ENCODE peak calls at places on chromosomes 6 and 20, in ten cellular contexts. One of them, this sample, is unnamed.

GRCh38 chr6:3825851-3826581 is 23.2 kb upstream of the FAM50B start:
- DNase-seq in caudate nucleus: peak; percentile 51
- DNase-seq in right lobe of liver: peak; percentile 87
- DNase-seq in M059J: peak; percentile 100
- DNase-seq in activated naive CD4-positive, alpha-beta T cell treated with Interleukin-2 at 50 U/mL for 16 hours: no peak
- DNase-seq in left ventricle myocardium inferior: peak; percentile 86
- DNase-seq in IMR-90: peak; percentile 97
- DNase-seq in HT-29: peak; percentile 93
- DNase-seq in activated CD4-positive, alpha-beta T cell treated with anti-CD3 and anti-CD28 coated beads for 1 hour: no peak
- DNase-seq in H1: no peak
- DNase-seq in this sample: peak; percentile 96

GRCh38 chr20:38806855-38807655 is 1.6 kb downstream of the PPP1R16B start:
- DNase-seq in M059J: no peak
- DNase-seq in right lobe of liver: no peak
- DNase-seq in H1: peak; percentile 64
- DNase-seq in left ventricle myocardium inferior: no peak
- DNase-seq in activated CD4-positive, alpha-beta T cell treated with anti-CD3 and anti-CD28 coated beads for 1 hour: no peak
- DNase-seq in caudate nucleus: peak; percentile 65
- DNase-seq in IMR-90: no peak
- DNase-seq in activated naive CD4-positive, alpha-beta T cell treated with Interleukin-2 at 50 U/mL for 16 hours: peak; percentile 44
- DNase-seq in HT-29: no peak
- DNase-seq in this sample: no peak

GRCh38 chr20:31580706-31581105 is 24.4 kb upstream of the ID1 start:
- DNase-seq in caudate nucleus: no peak
- DNase-seq in HT-29: no peak
- DNase-seq in activated CD4-positive, alpha-beta T cell treated with anti-CD3 and anti-CD28 coated beads for 1 hour: no peak
- DNase-seq in right lobe of liver: no peak
- DNase-seq in left ventricle myocardium inferior: no peak
- DNase-seq in activated naive CD4-positive, alpha-beta T cell treated with Interleukin-2 at 50 U/mL for 16 hours: no peak
- DNase-seq in IMR-90: no peak
- DNase-seq in M059J: no peak
- DNase-seq in H1: no peak
- DNase-seq in this sample: no peak

GRCh38 chr20:37310951-37311350 is 21.5 kb downstream of the MANBAL start:
- DNase-seq in HT-29: no peak
- DNase-seq in activated naive CD4-positive, alpha-beta T cell treated with Interleukin-2 at 50 U/mL for 16 hours: no peak
- DNase-seq in H1: no peak
- DNase-seq in M059J: no peak
- DNase-seq in caudate nucleus: no peak
- DNase-seq in right lobe of liver: no peak
- DNase-seq in IMR-90: no peak
- DNase-seq in left ventricle myocardium inferior: no peak
- DNase-seq in activated CD4-positive, alpha-beta T cell treated with anti-CD3 and anti-CD28 coated beads for 1 hour: no peak
- DNase-seq in this sample: no peak

GRCh38 chr6:121932071-121933009 is 467.1 kb upstream of the HSF2 start:
- DNase-seq in H1: peak; percentile 49
- DNase-seq in M059J: peak; percentile 90
- DNase-seq in HT-29: peak; percentile 84
- DNase-seq in activated CD4-positive, alpha-beta T cell treated with anti-CD3 and anti-CD28 coated beads for 1 hour: no peak
- DNase-seq in activated naive CD4-positive, alpha-beta T cell treated with Interleukin-2 at 50 U/mL for 16 hours: no peak
- DNase-seq in caudate nucleus: no peak
- DNase-seq in IMR-90: peak; percentile 95
- DNase-seq in left ventricle myocardium inferior: peak; percentile 28
- DNase-seq in right lobe of liver: no peak
- DNase-seq in this sample: peak; percentile 91

GRCh38 chr20:63850689-63851547 is 10.4 kb upstream of the ABHD16B start:
- DNase-seq in activated naive CD4-positive, alpha-beta T cell treated with Interleukin-2 at 50 U/mL for 16 hours: peak; percentile 68
- DNase-seq in HT-29: no peak
- DNase-seq in right lobe of liver: no peak
- DNase-seq in left ventricle myocardium inferior: no peak
- DNase-seq in activated CD4-positive, alpha-beta T cell treated with anti-CD3 and anti-CD28 coated beads for 1 hour: no peak
- DNase-seq in M059J: no peak
- DNase-seq in IMR-90: no peak
- DNase-seq in caudate nucleus: no peak
- DNase-seq in H1: no peak
- DNase-seq in this sample: no peak

GRCh38 chr6:53646606-53647005 is 18.9 kb downstream of the KLHL31 start:
- DNase-seq in caudate nucleus: no peak
- DNase-seq in activated CD4-positive, alpha-beta T cell treated with anti-CD3 and anti-CD28 coated beads for 1 hour: no peak
- DNase-seq in HT-29: no peak
- DNase-seq in right lobe of liver: no peak
- DNase-seq in activated naive CD4-positive, alpha-beta T cell treated with Interleukin-2 at 50 U/mL for 16 hours: no peak
- DNase-seq in left ventricle myocardium inferior: no peak
- DNase-seq in H1: no peak
- DNase-seq in M059J: no peak
- DNase-seq in IMR-90: no peak
- DNase-seq in this sample: no peak

GRCh38 chr20:56702931-56703840 is 74.1 kb downstream of the TFAP2C start:
- DNase-seq in right lobe of liver: no peak
- DNase-seq in activated CD4-positive, alpha-beta T cell treated with anti-CD3 and anti-CD28 coated beads for 1 hour: no peak
- DNase-seq in M059J: no peak
- DNase-seq in IMR-90: no peak
- DNase-seq in H1: no peak
- DNase-seq in activated naive CD4-positive, alpha-beta T cell treated with Interleukin-2 at 50 U/mL for 16 hours: no peak
- DNase-seq in left ventricle myocardium inferior: no peak
- DNase-seq in caudate nucleus: no peak
- DNase-seq in HT-29: no peak
- DNase-seq in this sample: no peak

GRCh38 chr6:98946266-98946817 is 1.4 kb downstream of the FBXL4 start:
- DNase-seq in left ventricle myocardium inferior: no peak
- DNase-seq in M059J: no peak
- DNase-seq in IMR-90: no peak
- DNase-seq in right lobe of liver: no peak
- DNase-seq in activated CD4-positive, alpha-beta T cell treated with anti-CD3 and anti-CD28 coated beads for 1 hour: no peak
- DNase-seq in H1: no peak
- DNase-seq in activated naive CD4-positive, alpha-beta T cell treated with Interleukin-2 at 50 U/mL for 16 hours: no peak
- DNase-seq in HT-29: no peak
- DNase-seq in caudate nucleus: no peak
- DNase-seq in this sample: no peak

GRCh38 chr20:62602550-62602949 is 39.8 kb upstream of the SLCO4A1 start:
- DNase-seq in HT-29: peak; percentile 62
- DNase-seq in caudate nucleus: no peak
- DNase-seq in right lobe of liver: peak; percentile 65
- DNase-seq in H1: no peak
- DNase-seq in activated naive CD4-positive, alpha-beta T cell treated with Interleukin-2 at 50 U/mL for 16 hours: peak; percentile 36
- DNase-seq in activated CD4-positive, alpha-beta T cell treated with anti-CD3 and anti-CD28 coated beads for 1 hour: no peak
- DNase-seq in IMR-90: no peak
- DNase-seq in M059J: peak; percentile 77
- DNase-seq in left ventricle myocardium inferior: peak; percentile 50
- DNase-seq in this sample: no peak

GRCh38 chr6:166435574-166435973 is 52.8 kb upstream of the MPC1 start:
- DNase-seq in activated CD4-positive, alpha-beta T cell treated with anti-CD3 and anti-CD28 coated beads for 1 hour: no peak
- DNase-seq in caudate nucleus: no peak
- DNase-seq in M059J: no peak
- DNase-seq in H1: no peak
- DNase-seq in activated naive CD4-positive, alpha-beta T cell treated with Interleukin-2 at 50 U/mL for 16 hours: peak; percentile 33
- DNase-seq in IMR-90: no peak
- DNase-seq in left ventricle myocardium inferior: peak; percentile 43
- DNase-seq in HT-29: no peak
- DNase-seq in right lobe of liver: no peak
- DNase-seq in this sample: no peak

GRCh38 chr6:7673063-7673536 is 52.8 kb upstream of the BMP6 start:
- DNase-seq in M059J: peak; percentile 43
- DNase-seq in IMR-90: peak; percentile 5
- DNase-seq in caudate nucleus: no peak
- DNase-seq in H1: peak; percentile 74
- DNase-seq in HT-29: peak; percentile 32
- DNase-seq in activated naive CD4-positive, alpha-beta T cell treated with Interleukin-2 at 50 U/mL for 16 hours: no peak
- DNase-seq in left ventricle myocardium inferior: peak; percentile 36
- DNase-seq in activated CD4-positive, alpha-beta T cell treated with anti-CD3 and anti-CD28 coated beads for 1 hour: no peak
- DNase-seq in right lobe of liver: peak; percentile 32
- DNase-seq in this sample: peak; percentile 71

GRCh38 chr6:107806675-107807074 is 17.4 kb downstream of the SCML4 start:
- DNase-seq in M059J: no peak
- DNase-seq in activated CD4-positive, alpha-beta T cell treated with anti-CD3 and anti-CD28 coated beads for 1 hour: no peak
- DNase-seq in H1: peak; percentile 19
- DNase-seq in IMR-90: no peak
- DNase-seq in left ventricle myocardium inferior: no peak
- DNase-seq in activated naive CD4-positive, alpha-beta T cell treated with Interleukin-2 at 50 U/mL for 16 hours: no peak
- DNase-seq in right lobe of liver: peak; percentile 41
- DNase-seq in HT-29: no peak
- DNase-seq in caudate nucleus: no peak
- DNase-seq in this sample: no peak

GRCh38 chr6:86856937-86857563 is 80.3 kb upstream of the HTR1E start:
- DNase-seq in H1: peak; percentile 56
- DNase-seq in activated CD4-positive, alpha-beta T cell treated with anti-CD3 and anti-CD28 coated beads for 1 hour: no peak
- DNase-seq in M059J: peak; percentile 14
- DNase-seq in caudate nucleus: peak; percentile 79
- DNase-seq in activated naive CD4-positive, alpha-beta T cell treated with Interleukin-2 at 50 U/mL for 16 hours: peak; percentile 3
- DNase-seq in HT-29: peak; percentile 71
- DNase-seq in left ventricle myocardium inferior: no peak
- DNase-seq in right lobe of liver: no peak
- DNase-seq in IMR-90: peak; percentile 28
- DNase-seq in this sample: peak; percentile 2

GRCh38 chr20:33947709-33948295 is 45.9 kb upstream of the RALY start:
- DNase-seq in M059J: peak; percentile 54
- DNase-seq in activated CD4-positive, alpha-beta T cell treated with anti-CD3 and anti-CD28 coated beads for 1 hour: no peak
- DNase-seq in IMR-90: peak; percentile 27
- DNase-seq in activated naive CD4-positive, alpha-beta T cell treated with Interleukin-2 at 50 U/mL for 16 hours: peak; percentile 29
- DNase-seq in HT-29: peak; percentile 89
- DNase-seq in right lobe of liver: no peak
- DNase-seq in caudate nucleus: no peak
- DNase-seq in H1: peak; percentile 82
- DNase-seq in left ventricle myocardium inferior: no peak
- DNase-seq in this sample: no peak

GRCh38 chr6:79230149-79230548 is 4.3 kb downstream of the HMGN3 start:
- DNase-seq in H1: no peak
- DNase-seq in activated CD4-positive, alpha-beta T cell treated with anti-CD3 and anti-CD28 coated beads for 1 hour: no peak
- DNase-seq in HT-29: no peak
- DNase-seq in right lobe of liver: no peak
- DNase-seq in caudate nucleus: no peak
- DNase-seq in M059J: no peak
- DNase-seq in activated naive CD4-positive, alpha-beta T cell treated with Interleukin-2 at 50 U/mL for 16 hours: no peak
- DNase-seq in left ventricle myocardium inferior: no peak
- DNase-seq in IMR-90: no peak
- DNase-seq in this sample: no peak

GRCh38 chr6:36402481-36402880 is 15.0 kb upstream of the ETV7 start:
- DNase-seq in right lobe of liver: no peak
- DNase-seq in activated naive CD4-positive, alpha-beta T cell treated with Interleukin-2 at 50 U/mL for 16 hours: no peak
- DNase-seq in IMR-90: peak; percentile 5
- DNase-seq in left ventricle myocardium inferior: no peak
- DNase-seq in HT-29: no peak
- DNase-seq in M059J: no peak
- DNase-seq in H1: no peak
- DNase-seq in caudate nucleus: no peak
- DNase-seq in activated CD4-positive, alpha-beta T cell treated with anti-CD3 and anti-CD28 coated beads for 1 hour: no peak
- DNase-seq in this sample: no peak

GRCh38 chr6:26027491-26028211 is 59.6 kb upstream of the HFE start:
- DNase-seq in M059J: peak; percentile 45
- DNase-seq in right lobe of liver: no peak
- DNase-seq in caudate nucleus: no peak
- DNase-seq in HT-29: no peak
- DNase-seq in left ventricle myocardium inferior: no peak
- DNase-seq in activated naive CD4-positive, alpha-beta T cell treated with Interleukin-2 at 50 U/mL for 16 hours: no peak
- DNase-seq in activated CD4-positive, alpha-beta T cell treated with anti-CD3 and anti-CD28 coated beads for 1 hour: no peak
- DNase-seq in H1: no peak
- DNase-seq in IMR-90: no peak
- DNase-seq in this sample: no peak

GRCh38 chr6:63816979-63817436 is 181.4 kb downstream of the PHF3 start:
- DNase-seq in M059J: peak; percentile 37
- DNase-seq in activated naive CD4-positive, alpha-beta T cell treated with Interleukin-2 at 50 U/mL for 16 hours: no peak
- DNase-seq in left ventricle myocardium inferior: no peak
- DNase-seq in right lobe of liver: no peak
- DNase-seq in caudate nucleus: no peak
- DNase-seq in H1: no peak
- DNase-seq in activated CD4-positive, alpha-beta T cell treated with anti-CD3 and anti-CD28 coated beads for 1 hour: no peak
- DNase-seq in IMR-90: peak; percentile 27
- DNase-seq in HT-29: peak; percentile 8
- DNase-seq in this sample: peak; percentile 20

GRCh38 chr6:153328194-153328593 is 197.1 kb upstream of the RGS17 start:
- DNase-seq in H1: no peak
- DNase-seq in left ventricle myocardium inferior: no peak
- DNase-seq in right lobe of liver: no peak
- DNase-seq in activated naive CD4-positive, alpha-beta T cell treated with Interleukin-2 at 50 U/mL for 16 hours: no peak
- DNase-seq in IMR-90: no peak
- DNase-seq in caudate nucleus: no peak
- DNase-seq in HT-29: peak; percentile 64
- DNase-seq in activated CD4-positive, alpha-beta T cell treated with anti-CD3 and anti-CD28 coated beads for 1 hour: no peak
- DNase-seq in M059J: peak; percentile 20
- DNase-seq in this sample: no peak

GRCh38 chr6:42175860-42176259 is 2.7 kb downstream of the GUCA1A start:
- DNase-seq in HT-29: peak; percentile 14
- DNase-seq in left ventricle myocardium inferior: no peak
- DNase-seq in M059J: no peak
- DNase-seq in right lobe of liver: no peak
- DNase-seq in H1: no peak
- DNase-seq in activated naive CD4-positive, alpha-beta T cell treated with Interleukin-2 at 50 U/mL for 16 hours: no peak
- DNase-seq in IMR-90: no peak
- DNase-seq in caudate nucleus: no peak
- DNase-seq in activated CD4-positive, alpha-beta T cell treated with anti-CD3 and anti-CD28 coated beads for 1 hour: no peak
- DNase-seq in this sample: no peak

GRCh38 chr20:373171-373890 is 7.2 kb upstream of the TRIB3 start:
- DNase-seq in activated CD4-positive, alpha-beta T cell treated with anti-CD3 and anti-CD28 coated beads for 1 hour: no peak
- DNase-seq in caudate nucleus: no peak
- DNase-seq in IMR-90: peak; percentile 92
- DNase-seq in HT-29: no peak
- DNase-seq in right lobe of liver: peak; percentile 56
- DNase-seq in H1: no peak
- DNase-seq in left ventricle myocardium inferior: no peak
- DNase-seq in activated naive CD4-positive, alpha-beta T cell treated with Interleukin-2 at 50 U/mL for 16 hours: no peak
- DNase-seq in M059J: peak; percentile 90
- DNase-seq in this sample: peak; percentile 64

GRCh38 chr20:25573288-25574251 is 11.8 kb downstream of the NINL start:
- DNase-seq in M059J: peak; percentile 25
- DNase-seq in right lobe of liver: no peak
- DNase-seq in IMR-90: peak; percentile 87
- DNase-seq in activated naive CD4-positive, alpha-beta T cell treated with Interleukin-2 at 50 U/mL for 16 hours: no peak
- DNase-seq in caudate nucleus: no peak
- DNase-seq in left ventricle myocardium inferior: no peak
- DNase-seq in H1: no peak
- DNase-seq in HT-29: no peak
- DNase-seq in activated CD4-positive, alpha-beta T cell treated with anti-CD3 and anti-CD28 coated beads for 1 hour: no peak
- DNase-seq in this sample: no peak

GRCh38 chr6:33288942-33289783 is at the start of the genes PFDN6 and WDR46:
- DNase-seq in activated CD4-positive, alpha-beta T cell treated with anti-CD3 and anti-CD28 coated beads for 1 hour: peak; percentile 68
- DNase-seq in right lobe of liver: peak; percentile 71
- DNase-seq in caudate nucleus: peak; percentile 95
- DNase-seq in M059J: peak; percentile 96
- DNase-seq in activated naive CD4-positive, alpha-beta T cell treated with Interleukin-2 at 50 U/mL for 16 hours: peak; percentile 86
- DNase-seq in left ventricle myocardium inferior: peak; percentile 74
- DNase-seq in HT-29: peak; percentile 89
- DNase-seq in IMR-90: peak; percentile 88
- DNase-seq in H1: peak; percentile 84
- DNase-seq in this sample: peak; percentile 95

GRCh38 chr6:111417946-111418345 is 65.1 kb downstream of the REV3L start:
- DNase-seq in M059J: peak; percentile 62
- DNase-seq in left ventricle myocardium inferior: no peak
- DNase-seq in HT-29: no peak
- DNase-seq in caudate nucleus: no peak
- DNase-seq in H1: no peak
- DNase-seq in activated naive CD4-positive, alpha-beta T cell treated with Interleukin-2 at 50 U/mL for 16 hours: no peak
- DNase-seq in IMR-90: peak; percentile 13
- DNase-seq in activated CD4-positive, alpha-beta T cell treated with anti-CD3 and anti-CD28 coated beads for 1 hour: no peak
- DNase-seq in right lobe of liver: no peak
- DNase-seq in this sample: no peak

GRCh38 chr6:160239929-160240690 is 18.5 kb downstream of the SLC22A2 start:
- DNase-seq in M059J: no peak
- DNase-seq in IMR-90: no peak
- DNase-seq in activated naive CD4-positive, alpha-beta T cell treated with Interleukin-2 at 50 U/mL for 16 hours: no peak
- DNase-seq in left ventricle myocardium inferior: no peak
- DNase-seq in HT-29: no peak
- DNase-seq in right lobe of liver: no peak
- DNase-seq in activated CD4-positive, alpha-beta T cell treated with anti-CD3 and anti-CD28 coated beads for 1 hour: no peak
- DNase-seq in H1: peak; percentile 39
- DNase-seq in caudate nucleus: no peak
- DNase-seq in this sample: no peak

GRCh38 chr20:8532169-8532568 is 400.1 kb downstream of the PLCB1 start:
- DNase-seq in activated CD4-positive, alpha-beta T cell treated with anti-CD3 and anti-CD28 coated beads for 1 hour: no peak
- DNase-seq in right lobe of liver: no peak
- DNase-seq in H1: no peak
- DNase-seq in caudate nucleus: no peak
- DNase-seq in HT-29: no peak
- DNase-seq in left ventricle myocardium inferior: no peak
- DNase-seq in activated naive CD4-positive, alpha-beta T cell treated with Interleukin-2 at 50 U/mL for 16 hours: no peak
- DNase-seq in IMR-90: no peak
- DNase-seq in M059J: no peak
- DNase-seq in this sample: no peak

GRCh38 chr20:610130-611046 is at the start of gene TCF15:
- DNase-seq in M059J: no peak
- DNase-seq in right lobe of liver: peak; percentile 42
- DNase-seq in HT-29: no peak
- DNase-seq in H1: peak; percentile 81
- DNase-seq in caudate nucleus: no peak
- DNase-seq in activated naive CD4-positive, alpha-beta T cell treated with Interleukin-2 at 50 U/mL for 16 hours: no peak
- DNase-seq in activated CD4-positive, alpha-beta T cell treated with anti-CD3 and anti-CD28 coated beads for 1 hour: no peak
- DNase-seq in left ventricle myocardium inferior: peak; percentile 71
- DNase-seq in IMR-90: no peak
- DNase-seq in this sample: peak; percentile 17